ENCODE peak calls at places on chromosomes 7 and 10, in seven cellular contexts. One of them, this sample, is unnamed.

GRCh38 chr10:94023909-94024308 is 30.2 kb downstream of the PLCE1 start:
- DNase-seq in suprapubic skin: no peak
- DNase-seq in A549: no peak
- DNase-seq in transverse colon: no peak
- DNase-seq in ovary: no peak
- DNase-seq in HepG2: no peak
- DNase-seq in K562: no peak
- DNase-seq in this sample: no peak

GRCh38 chr7:31747553-31747952 is 60.5 kb downstream of the PPP1R17 start:
- DNase-seq in suprapubic skin: no peak
- DNase-seq in A549: no peak
- DNase-seq in transverse colon: peak
- DNase-seq in ovary: no peak
- DNase-seq in HepG2: no peak
- DNase-seq in K562: no peak
- DNase-seq in this sample: no peak

GRCh38 chr7:101172005-101172853 is 6.9 kb upstream of the VGF start:
- DNase-seq in suprapubic skin: no peak
- DNase-seq in A549: no peak
- DNase-seq in transverse colon: no peak
- DNase-seq in ovary: no peak
- DNase-seq in HepG2: no peak
- DNase-seq in K562: peak
- DNase-seq in this sample: no peak

GRCh38 chr10:31602541-31603244 is 283.7 kb downstream of the ZEB1 start:
- DNase-seq in suprapubic skin: peak
- DNase-seq in A549: peak
- DNase-seq in transverse colon: peak
- DNase-seq in ovary: peak
- DNase-seq in HepG2: no peak
- DNase-seq in K562: no peak
- DNase-seq in this sample: peak

GRCh38 chr7:102138676-102139075 is 148.0 kb upstream of the SH2B2 start:
- DNase-seq in suprapubic skin: no peak
- DNase-seq in A549: no peak
- DNase-seq in transverse colon: no peak
- DNase-seq in ovary: no peak
- DNase-seq in HepG2: no peak
- DNase-seq in K562: no peak
- DNase-seq in this sample: no peak

GRCh38 chr7:18356195-18356645 is 139.3 kb upstream of the HDAC9 start:
- DNase-seq in suprapubic skin: no peak
- DNase-seq in A549: peak
- DNase-seq in transverse colon: no peak
- DNase-seq in ovary: no peak
- DNase-seq in HepG2: peak
- DNase-seq in K562: peak
- DNase-seq in this sample: no peak

GRCh38 chr7:127598318-127598717 is 4.8 kb downstream of the FSCN3 start:
- DNase-seq in suprapubic skin: no peak
- DNase-seq in A549: peak
- DNase-seq in transverse colon: no peak
- DNase-seq in ovary: no peak
- DNase-seq in HepG2: peak
- DNase-seq in K562: peak
- DNase-seq in this sample: no peak

GRCh38 chr10:30557884-30558283 is 71.7 kb downstream of the LYZL2 start:
- DNase-seq in suprapubic skin: no peak
- DNase-seq in A549: peak
- DNase-seq in transverse colon: no peak
- DNase-seq in ovary: no peak
- DNase-seq in HepG2: peak
- DNase-seq in K562: no peak
- DNase-seq in this sample: no peak

GRCh38 chr7:105590793-105591192 is 9.5 kb upstream of the EFCAB10 start:
- DNase-seq in suprapubic skin: no peak
- DNase-seq in A549: no peak
- DNase-seq in transverse colon: no peak
- DNase-seq in ovary: no peak
- DNase-seq in HepG2: no peak
- DNase-seq in K562: no peak
- DNase-seq in this sample: no peak
- TF ChIP-seq EP300 in suprapubic skin: no peak
- TF ChIP-seq EP300 in A549: no peak
- TF ChIP-seq EP300 in transverse colon: no peak
- TF ChIP-seq EP300 in ovary: no peak
- TF ChIP-seq EP300 in HepG2: no peak
- TF ChIP-seq EP300 in K562: no peak
- TF ChIP-seq EP300 in this sample: no peak

GRCh38 chr7:32958046-32959025 is 1.1 kb downstream of the FKBP9 start:
- DNase-seq in suprapubic skin: peak
- DNase-seq in A549: no peak
- DNase-seq in transverse colon: peak
- DNase-seq in ovary: no peak
- DNase-seq in HepG2: peak
- DNase-seq in K562: no peak
- DNase-seq in this sample: peak

GRCh38 chr7:32952876-32953275 is 4.4 kb upstream of the FKBP9 start:
- DNase-seq in suprapubic skin: no peak
- DNase-seq in A549: no peak
- DNase-seq in transverse colon: no peak
- DNase-seq in ovary: no peak
- DNase-seq in HepG2: no peak
- DNase-seq in K562: no peak
- DNase-seq in this sample: no peak

DNA sequence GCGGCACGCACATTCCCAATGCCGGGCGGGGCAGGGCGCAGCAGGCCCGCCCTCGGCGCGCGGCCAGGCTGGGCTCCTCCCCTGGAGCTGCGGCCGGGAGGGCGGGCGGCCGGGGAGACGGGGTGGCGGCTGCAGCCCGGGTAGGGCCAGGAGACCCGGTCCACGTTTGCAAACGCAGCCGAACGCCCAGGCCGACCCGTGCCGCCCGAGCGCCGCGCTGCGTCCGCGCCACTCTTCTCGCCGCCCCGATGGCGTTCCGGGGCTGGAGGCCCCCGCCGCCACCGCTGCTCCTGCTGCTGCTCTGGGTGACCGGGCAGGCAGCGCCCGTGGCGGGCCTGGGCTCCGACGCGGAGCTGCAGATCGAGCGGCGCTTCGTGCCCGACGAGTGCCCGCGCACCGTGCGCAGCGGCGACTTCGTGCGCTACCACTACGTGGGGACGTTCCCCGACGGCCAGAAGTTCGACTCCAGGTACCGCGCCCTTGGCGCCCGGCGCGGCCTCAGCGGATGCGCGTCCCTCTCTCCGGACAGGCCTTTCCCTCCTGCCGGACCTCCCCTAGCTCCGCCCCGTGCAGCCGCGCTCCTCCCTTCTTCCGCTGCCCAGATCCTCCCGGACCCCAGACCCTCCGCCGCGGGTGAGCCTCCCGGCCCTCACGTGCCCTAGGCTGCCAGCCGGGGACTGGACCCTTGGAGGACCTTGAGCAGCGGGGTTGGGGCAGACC is at the start of gene FKBP9:
- DNase-seq in suprapubic skin: peak
- DNase-seq in A549: peak
- DNase-seq in transverse colon: peak
- DNase-seq in ovary: peak
- DNase-seq in HepG2: peak
- DNase-seq in K562: peak
- DNase-seq in this sample: peak
- H3K27ac ChIP-seq in suprapubic skin: peak
- H3K27ac ChIP-seq in A549: peak
- H3K27ac ChIP-seq in transverse colon: peak
- H3K27ac ChIP-seq in ovary: peak
- H3K27ac ChIP-seq in HepG2: peak
- H3K27ac ChIP-seq in K562: peak
- H3K27ac ChIP-seq in this sample: peak

GRCh38 chr7:80027616-80028173 is 106.9 kb upstream of the GNAI1 start:
- DNase-seq in suprapubic skin: no peak
- DNase-seq in A549: no peak
- DNase-seq in transverse colon: no peak
- DNase-seq in ovary: no peak
- DNase-seq in HepG2: no peak
- DNase-seq in K562: no peak
- DNase-seq in this sample: no peak
- TF ChIP-seq EP300 in suprapubic skin: no peak
- TF ChIP-seq EP300 in A549: no peak
- TF ChIP-seq EP300 in transverse colon: no peak
- TF ChIP-seq EP300 in ovary: no peak
- TF ChIP-seq EP300 in HepG2: no peak
- TF ChIP-seq EP300 in K562: no peak
- TF ChIP-seq EP300 in this sample: no peak

GRCh38 chr7:107993879-107994278 is 9.1 kb downstream of the LAMB1 start:
- DNase-seq in suprapubic skin: no peak
- DNase-seq in A549: no peak
- DNase-seq in transverse colon: peak
- DNase-seq in ovary: no peak
- DNase-seq in HepG2: no peak
- DNase-seq in K562: no peak
- DNase-seq in this sample: no peak

GRCh38 chr7:107994366-107994765 is 8.6 kb downstream of the LAMB1 start:
- DNase-seq in suprapubic skin: no peak
- DNase-seq in A549: no peak
- DNase-seq in transverse colon: no peak
- DNase-seq in ovary: no peak
- DNase-seq in HepG2: no peak
- DNase-seq in K562: no peak
- DNase-seq in this sample: no peak

GRCh38 chr7:107996072-107996824 is 6.7 kb downstream of the LAMB1 start:
- DNase-seq in suprapubic skin: no peak
- DNase-seq in A549: no peak
- DNase-seq in transverse colon: no peak
- DNase-seq in ovary: no peak
- DNase-seq in HepG2: no peak
- DNase-seq in K562: no peak
- DNase-seq in this sample: no peak

GRCh38 chr7:107998150-107998549 is 4.8 kb downstream of the LAMB1 start:
- DNase-seq in suprapubic skin: no peak
- DNase-seq in A549: no peak
- DNase-seq in transverse colon: no peak
- DNase-seq in ovary: no peak
- DNase-seq in HepG2: no peak
- DNase-seq in K562: peak
- DNase-seq in this sample: no peak

GRCh38 chr7:107995184-107996071 is 7.5 kb downstream of the LAMB1 start:
- DNase-seq in suprapubic skin: no peak
- DNase-seq in A549: peak
- DNase-seq in transverse colon: no peak
- DNase-seq in ovary: no peak
- DNase-seq in HepG2: peak
- DNase-seq in K562: peak
- DNase-seq in this sample: peak
- H3K27ac ChIP-seq in suprapubic skin: no peak
- H3K27ac ChIP-seq in A549: peak
- H3K27ac ChIP-seq in transverse colon: peak
- H3K27ac ChIP-seq in ovary: no peak
- H3K27ac ChIP-seq in HepG2: peak
- H3K27ac ChIP-seq in K562: no peak
- H3K27ac ChIP-seq in this sample: peak

DNA sequence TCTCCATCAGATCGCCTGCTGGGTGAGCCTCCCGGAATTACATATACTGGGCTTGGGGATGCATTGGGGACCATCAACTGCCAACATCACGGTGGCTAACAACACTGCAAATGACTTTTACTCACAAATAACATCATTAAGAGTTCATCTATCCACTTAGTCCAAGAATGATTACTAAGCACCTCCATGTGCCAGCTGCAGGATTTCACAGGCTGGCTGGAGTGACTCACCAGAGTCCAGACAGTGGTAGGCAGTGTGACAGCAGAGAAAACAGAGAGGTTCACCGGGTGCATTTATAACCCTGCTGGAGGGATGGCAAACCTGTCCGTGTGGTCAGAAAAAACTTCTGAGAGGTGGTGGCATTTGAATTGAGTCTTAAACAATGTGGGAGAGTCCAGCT is 3.2 kb upstream of the IGFBP3 start:
- DNase-seq in suprapubic skin: no peak
- DNase-seq in A549: peak
- DNase-seq in transverse colon: no peak
- DNase-seq in ovary: no peak
- DNase-seq in HepG2: no peak
- DNase-seq in K562: no peak
- DNase-seq in this sample: no peak
- TF ChIP-seq EP300 in suprapubic skin: no peak
- TF ChIP-seq EP300 in A549: peak
- TF ChIP-seq EP300 in transverse colon: no peak
- TF ChIP-seq EP300 in ovary: no peak
- TF ChIP-seq EP300 in HepG2: no peak
- TF ChIP-seq EP300 in K562: no peak
- TF ChIP-seq EP300 in this sample: no peak

GRCh38 chr10:32786968-32787367 is 171.1 kb downstream of the ITGB1 start:
- DNase-seq in suprapubic skin: no peak
- DNase-seq in A549: no peak
- DNase-seq in transverse colon: no peak
- DNase-seq in ovary: no peak
- DNase-seq in HepG2: no peak
- DNase-seq in K562: no peak
- DNase-seq in this sample: no peak

GRCh38 chr10:32787690-32788284 is 170.2 kb downstream of the ITGB1 start:
- DNase-seq in suprapubic skin: no peak
- DNase-seq in A549: no peak
- DNase-seq in transverse colon: no peak
- DNase-seq in ovary: no peak
- DNase-seq in HepG2: no peak
- DNase-seq in K562: no peak
- DNase-seq in this sample: no peak

GRCh38 chr10:32788359-32788758 is 169.7 kb downstream of the ITGB1 start:
- DNase-seq in suprapubic skin: no peak
- DNase-seq in A549: no peak
- DNase-seq in transverse colon: no peak
- DNase-seq in ovary: no peak
- DNase-seq in HepG2: peak
- DNase-seq in K562: no peak
- DNase-seq in this sample: no peak

GRCh38 chr10:32793033-32793432 is 165.0 kb downstream of the ITGB1 start:
- DNase-seq in suprapubic skin: no peak
- DNase-seq in A549: no peak
- DNase-seq in transverse colon: no peak
- DNase-seq in ovary: no peak
- DNase-seq in HepG2: no peak
- DNase-seq in K562: no peak
- DNase-seq in this sample: no peak

GRCh38 chr10:32790483-32790882 is 167.5 kb downstream of the ITGB1 start:
- DNase-seq in suprapubic skin: no peak
- DNase-seq in A549: no peak
- DNase-seq in transverse colon: no peak
- DNase-seq in ovary: no peak
- DNase-seq in HepG2: no peak
- DNase-seq in K562: no peak
- DNase-seq in this sample: no peak
- H3K27ac ChIP-seq in suprapubic skin: no peak
- H3K27ac ChIP-seq in A549: no peak
- H3K27ac ChIP-seq in transverse colon: no peak
- H3K27ac ChIP-seq in ovary: no peak
- H3K27ac ChIP-seq in HepG2: no peak
- H3K27ac ChIP-seq in K562: no peak
- H3K27ac ChIP-seq in this sample: no peak